ENCODE peak calls at places on chromosomes 1 and 21, in seven cellular contexts. H, F, S, G, Y, R and K are unnamed samples.
A peak's percentile ranks its signal among the peaks of the same experiment; 100 is the strongest.

GRCh38 chr1:173002891-173003582 is 47.7 kb downstream of the TNFSF18 start:
- DNase-seq in Y (no peak), R (no peak), S (peak; percentile 91), F (no peak), G (peak; percentile 90), H (peak; percentile 81), K (no peak)

GRCh38 chr1:188660573-188660972 is 1817.1 kb downstream of the BRINP3 start:
- DNase-seq in Y (no peak), G (no peak), H (no peak), R (no peak), S (no peak), F (no peak), K (no peak)

GRCh38 chr1:182672487-182672836 is 11.9 kb downstream of the RGS8 start:
- DNase-seq in F (no peak), Y (no peak), H (no peak), G (no peak), S (no peak), R (no peak), K (no peak)

GRCh38 chr1:6536291-6536690 is 18.0 kb downstream of the NOL9 start:
- DNase-seq in R (no peak), G (no peak), S (no peak), F (no peak), H (no peak), Y (no peak), K (no peak)

GRCh38 chr1:204711947-204712701 is 26.6 kb upstream of the LRRN2 start:
- DNase-seq in H (no peak), G (no peak), F (no peak), S (no peak), Y (no peak), R (no peak), K (no peak)

GRCh38 chr1:11407301-11407994 is 71.5 kb upstream of the DISP3 start:
- DNase-seq in H (no peak), F (no peak), Y (no peak), S (no peak), R (no peak), G (no peak), K (no peak)

GRCh38 chr1:32286763-32287162 is 5.1 kb upstream of the HDAC1 start:
- DNase-seq in F (no peak), S (no peak), R (no peak), H (no peak), G (no peak), Y (no peak), K (no peak)

GRCh38 chr1:49435291-49435690 is 588.5 kb downstream of the AGBL4 start:
- DNase-seq in S (no peak), R (no peak), H (peak; percentile 4), G (no peak), Y (no peak), F (no peak), K (no peak)

GRCh38 chr1:17046043-17046657 is 7.7 kb downstream of the SDHB start:
- DNase-seq in G (peak; percentile 31), Y (no peak), S (peak; percentile 86), F (peak; percentile 22), H (peak; percentile 39), R (no peak), K (no peak)

GRCh38 chr21:39453571-39454179 is 1.9 kb downstream of the SH3BGR start:
- DNase-seq in F (no peak), Y (no peak), S (no peak), H (no peak), G (no peak), R (no peak), K (no peak)

GRCh38 chr1:117371436-117372151 is 4.3 kb downstream of the MAN1A2 start:
- DNase-seq in S (peak; percentile 76), F (no peak), R (no peak), H (no peak), G (peak; percentile 18), Y (no peak), K (no peak)

GRCh38 chr21:41133896-41134522 is 34.0 kb upstream of the BACE2 start:
- DNase-seq in R (no peak), F (no peak), Y (no peak), H (peak; percentile 13), S (peak; percentile 72), G (peak; percentile 28), K (no peak)

GRCh38 chr1:8422439-8423133 is 104.7 kb downstream of the SLC45A1 start:
- DNase-seq in H (peak; percentile 22), Y (no peak), S (peak; percentile 63), F (no peak), G (peak; percentile 18), R (no peak), K (no peak)

GRCh38 chr1:19648689-19649088 is 4.6 kb downstream of the NBL1 start:
- DNase-seq in S (peak; percentile 59), Y (no peak), F (no peak), H (no peak), G (no peak), R (no peak), K (no peak)

GRCh38 chr1:162631546-162632233 is 574 bp upstream of the DDR2 start:
- DNase-seq in G (peak; percentile 75), H (peak; percentile 80), R (no peak), S (peak; percentile 85), Y (no peak), F (peak; percentile 31), K (no peak)

GRCh38 chr21:42468511-42469131 is 27.4 kb downstream of the RSPH1 start:
- DNase-seq in S (no peak), G (no peak), F (no peak), R (no peak), Y (no peak), H (no peak), K (no peak)

GRCh38 chr1:229114315-229114714 is 156.6 kb upstream of the RAB4A start:
- DNase-seq in S (no peak), Y (no peak), F (no peak), R (no peak), G (no peak), H (no peak), K (no peak)

GRCh38 chr1:162992945-162993344 is 76.2 kb upstream of the RGS4 start:
- DNase-seq in S (peak; percentile 16), G (no peak), F (no peak), H (peak; percentile 33), Y (no peak), R (no peak), K (no peak)

GRCh38 chr1:22618056-22618455 is 18.4 kb upstream of the C1QA start:
- DNase-seq in S (no peak), Y (no peak), F (no peak), G (no peak), H (no peak), R (no peak), K (no peak)

GRCh38 chr1:233730809-233731208 is 116.9 kb downstream of the KCNK1 start:
- DNase-seq in S (no peak), G (no peak), F (no peak), H (peak; percentile 18), Y (no peak), R (no peak), K (no peak)

GRCh38 chr1:116553386-116554115 is 17.3 kb downstream of the CD58 start:
- DNase-seq in H (peak; percentile 84), G (no peak), Y (no peak), S (no peak), F (no peak), R (no peak), K (no peak)

GRCh38 chr1:1173793-1174415 is at the start of gene TTLL10:
- DNase-seq in H (no peak), G (no peak), Y (peak; percentile 27), F (no peak), R (no peak), S (no peak), K (peak; percentile 40)

GRCh38 chr1:158999301-159000069 is 10.2 kb upstream of the IFI16 start:
- DNase-seq in F (no peak), R (no peak), S (peak; percentile 92), G (peak; percentile 92), Y (no peak), H (peak; percentile 93), K (no peak)

GRCh38 chr1:2582401-2582800 is 4.2 kb upstream of the PRXL2B start:
- DNase-seq in H (no peak), G (no peak), F (no peak), R (no peak), S (peak; percentile 65), Y (no peak), K (no peak)

GRCh38 chr1:233253231-233254038 is 42.1 kb downstream of the PCNX2 start:
- DNase-seq in Y (no peak), R (no peak), F (no peak), S (no peak), H (peak; percentile 18), G (no peak), K (no peak)

GRCh38 chr1:230230948-230231738 is 164.1 kb downstream of the GALNT2 start:
- DNase-seq in R (no peak), F (no peak), G (no peak), Y (no peak), S (no peak), H (no peak), K (no peak)

GRCh38 chr1:26922901-26923300 is 1.4 kb downstream of the NUDC start:
- DNase-seq in R (no peak), Y (no peak), G (no peak), H (peak; percentile 24), S (peak; percentile 15), F (no peak), K (no peak)

GRCh38 chr21:34215911-34216310 is 142.5 kb downstream of the MRPS6 start:
- DNase-seq in G (no peak), S (no peak), R (no peak), Y (no peak), H (no peak), F (no peak), K (no peak)

GRCh38 chr1:212138441-212138840 is 102.9 kb downstream of the DTL start:
- DNase-seq in G (no peak), R (no peak), F (no peak), H (no peak), Y (no peak), S (no peak), K (no peak)

GRCh38 chr1:84000196-84000885 is 1.4 kb upstream of the TTLL7 start:
- DNase-seq in F (no peak), Y (no peak), S (no peak), R (no peak), H (no peak), G (no peak), K (no peak)

GRCh38 chr21:42939581-42940413 is 14.4 kb upstream of the ERVH48-1 start:
- DNase-seq in H (peak; percentile 88), F (peak; percentile 87), Y (no peak), S (peak; percentile 96), R (no peak), G (peak; percentile 95), K (no peak)

GRCh38 chr1:198656500-198656932 is 17.7 kb downstream of the PTPRC start:
- DNase-seq in S (no peak), R (peak; percentile 83), F (no peak), G (no peak), H (no peak), Y (peak; percentile 80), K (peak; percentile 91)

GRCh38 chr1:71785470-71785869 is 496.9 kb downstream of the NEGR1 start:
- DNase-seq in H (no peak), G (no peak), S (no peak), Y (no peak), F (no peak), R (no peak), K (no peak)

GRCh38 chr1:15755021-15755642 is 3.5 kb upstream of the FBLIM1 start:
- DNase-seq in H (no peak), G (no peak), F (no peak), S (no peak), Y (no peak), R (no peak), K (no peak)

GRCh38 chr1:17675681-17676243 is 79.4 kb upstream of the ACTL8 start:
- DNase-seq in S (no peak), G (no peak), Y (no peak), H (no peak), F (no peak), R (no peak), K (no peak)

GRCh38 chr1:22317231-22317919 is 134.3 kb upstream of the ZBTB40 start:
- DNase-seq in S (peak; percentile 16), R (no peak), F (peak; percentile 31), H (peak; percentile 4), G (no peak), Y (no peak), K (no peak)

GRCh38 chr1:155816351-155816750 is 40.7 kb downstream of the GON4L start:
- DNase-seq in G (no peak), H (no peak), R (no peak), F (no peak), S (no peak), Y (no peak), K (no peak)

GRCh38 chr1:242751941-242752340 is 227.4 kb upstream of the PLD5 start:
- DNase-seq in F (no peak), H (no peak), G (no peak), S (no peak), Y (no peak), R (no peak), K (no peak)